ENCODE peak calls at places on chromosomes 13 and 19, in five cellular contexts. One of them, this sample, is unnamed.

GRCh38 chr13:73657821-73658540 is 476.2 kb downstream of the KLF12 start:
- DNase-seq in K562: no peak
- DNase-seq in fibroblast of pulmonary artery: peak
- DNase-seq in uterus: no peak
- DNase-seq in PC-9: no peak
- DNase-seq in this sample: no peak

GRCh38 chr13:46679369-46680180 is 117.4 kb downstream of the ESD start:
- DNase-seq in K562: no peak
- DNase-seq in uterus: peak
- DNase-seq in PC-9: no peak
- DNase-seq in fibroblast of pulmonary artery: peak
- DNase-seq in this sample: no peak

GRCh38 chr19:38252385-38252784 is 3.8 kb downstream of the PPP1R14A start:
- DNase-seq in K562: no peak
- DNase-seq in PC-9: no peak
- DNase-seq in uterus: no peak
- DNase-seq in fibroblast of pulmonary artery: no peak
- DNase-seq in this sample: no peak

GRCh38 chr13:77752512-77753069 is 55.1 kb downstream of the SLAIN1 start:
- DNase-seq in PC-9: no peak
- DNase-seq in K562: no peak
- DNase-seq in uterus: no peak
- DNase-seq in fibroblast of pulmonary artery: no peak
- DNase-seq in this sample: no peak

GRCh38 chr13:39419866-39420265 is 183.1 kb downstream of the LHFPL6 start:
- DNase-seq in K562: no peak
- DNase-seq in PC-9: no peak
- DNase-seq in uterus: no peak
- DNase-seq in fibroblast of pulmonary artery: no peak
- DNase-seq in this sample: no peak

GRCh38 chr13:27371932-27372331 is 52.5 kb upstream of the GTF3A start:
- DNase-seq in uterus: no peak
- DNase-seq in K562: no peak
- DNase-seq in PC-9: no peak
- DNase-seq in fibroblast of pulmonary artery: no peak
- DNase-seq in this sample: no peak

GRCh38 chr13:26050568-26051230 is 1.1 kb downstream of the SHISA2 start:
- DNase-seq in K562: no peak
- DNase-seq in uterus: no peak
- DNase-seq in fibroblast of pulmonary artery: no peak
- DNase-seq in PC-9: no peak
- DNase-seq in this sample: no peak

GRCh38 chr13:87671824-87672603 is 843 bp downstream of the SLITRK5 start:
- DNase-seq in PC-9: no peak
- DNase-seq in fibroblast of pulmonary artery: no peak
- DNase-seq in K562: no peak
- DNase-seq in uterus: no peak
- DNase-seq in this sample: no peak

GRCh38 chr19:48553676-48554384 is 1.9 kb downstream of the SULT2B1 start:
- DNase-seq in uterus: peak
- DNase-seq in fibroblast of pulmonary artery: peak
- DNase-seq in PC-9: peak
- DNase-seq in K562: peak
- DNase-seq in this sample: no peak

GRCh38 chr13:113453962-113454361 is 674 bp upstream of the ADPRHL1 start:
- DNase-seq in PC-9: no peak
- DNase-seq in fibroblast of pulmonary artery: peak
- DNase-seq in K562: no peak
- DNase-seq in uterus: peak
- DNase-seq in this sample: no peak

GRCh38 chr13:88908896-88909535 is 1237.8 kb downstream of the SLITRK5 start:
- DNase-seq in uterus: no peak
- DNase-seq in PC-9: no peak
- DNase-seq in fibroblast of pulmonary artery: no peak
- DNase-seq in K562: no peak
- DNase-seq in this sample: no peak

GRCh38 chr19:30369833-30370232 is 2.4 kb upstream of the ZNF536 start:
- DNase-seq in fibroblast of pulmonary artery: no peak
- DNase-seq in uterus: no peak
- DNase-seq in PC-9: no peak
- DNase-seq in K562: no peak
- DNase-seq in this sample: no peak

GRCh38 chr19:45346449-45346848 is 5.9 kb downstream of the KLC3 start:
- DNase-seq in PC-9: no peak
- DNase-seq in uterus: no peak
- DNase-seq in K562: peak
- DNase-seq in fibroblast of pulmonary artery: no peak
- DNase-seq in this sample: no peak

GRCh38 chr19:7917292-7918061 is 2.7 kb upstream of the SNAPC2 start:
- DNase-seq in fibroblast of pulmonary artery: peak
- DNase-seq in uterus: peak
- DNase-seq in K562: no peak
- DNase-seq in PC-9: no peak
- DNase-seq in this sample: no peak

DNA sequence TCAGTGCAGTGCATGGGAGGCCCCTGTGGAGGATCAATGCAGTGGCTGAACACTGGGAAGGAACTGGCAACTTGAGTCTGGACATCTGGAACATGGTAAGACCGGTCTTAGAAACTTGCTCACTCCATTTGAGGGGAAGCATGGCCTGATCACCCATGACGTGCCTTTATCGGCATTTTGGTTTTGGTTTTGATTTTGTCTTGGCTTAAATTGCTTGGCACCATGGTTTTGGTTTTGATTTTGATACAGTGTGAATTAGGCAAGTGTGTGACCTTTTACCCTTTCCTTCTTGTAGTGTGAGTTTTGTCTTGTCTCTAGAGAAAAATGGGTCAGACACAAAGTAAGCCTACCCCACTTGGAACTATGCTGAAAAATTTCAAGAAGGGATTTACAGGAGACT is 77.3 kb downstream of the ZNF486 start:
- DNase-seq in PC-9: no peak
- DNase-seq in fibroblast of pulmonary artery: no peak
- DNase-seq in K562: no peak
- DNase-seq in uterus: no peak
- DNase-seq in this sample: no peak
- H3K4me3 ChIP-seq in PC-9: no peak
- H3K4me3 ChIP-seq in fibroblast of pulmonary artery: no peak
- H3K4me3 ChIP-seq in K562: no peak
- H3K4me3 ChIP-seq in uterus: no peak
- H3K4me3 ChIP-seq in this sample: no peak

GRCh38 chr13:54950546-54950945 is 1921.9 kb downstream of the OLFM4 start:
- DNase-seq in uterus: no peak
- DNase-seq in PC-9: no peak
- DNase-seq in K562: no peak
- DNase-seq in fibroblast of pulmonary artery: no peak
- DNase-seq in this sample: no peak
- TF ChIP-seq CTCF in uterus: no peak
- TF ChIP-seq CTCF in PC-9: peak
- TF ChIP-seq CTCF in K562: no peak
- TF ChIP-seq CTCF in fibroblast of pulmonary artery: no peak
- TF ChIP-seq CTCF in this sample: no peak

GRCh38 chr13:33281951-33282595 is 3.5 kb downstream of the STARD13 start:
- DNase-seq in PC-9: no peak
- DNase-seq in K562: no peak
- DNase-seq in uterus: no peak
- DNase-seq in fibroblast of pulmonary artery: peak
- DNase-seq in this sample: no peak
- H3K4me3 ChIP-seq in PC-9: peak
- H3K4me3 ChIP-seq in K562: no peak
- H3K4me3 ChIP-seq in uterus: no peak
- H3K4me3 ChIP-seq in fibroblast of pulmonary artery: no peak
- H3K4me3 ChIP-seq in this sample: no peak

GRCh38 chr19:51347209-51347928 is 5.4 kb upstream of the VSIG10L start:
- DNase-seq in uterus: no peak
- DNase-seq in K562: no peak
- DNase-seq in fibroblast of pulmonary artery: no peak
- DNase-seq in PC-9: no peak
- DNase-seq in this sample: no peak

GRCh38 chr19:51342631-51343569 is 961 bp upstream of the VSIG10L start:
- DNase-seq in PC-9: no peak
- DNase-seq in uterus: no peak
- DNase-seq in K562: no peak
- DNase-seq in fibroblast of pulmonary artery: no peak
- DNase-seq in this sample: no peak

GRCh38 chr19:51345076-51345620 is 3.2 kb upstream of the VSIG10L start:
- DNase-seq in K562: no peak
- DNase-seq in PC-9: no peak
- DNase-seq in fibroblast of pulmonary artery: no peak
- DNase-seq in uterus: no peak
- DNase-seq in this sample: no peak

GRCh38 chr19:51341976-51342580 is at the start of gene VSIG10L:
- DNase-seq in K562: no peak
- DNase-seq in fibroblast of pulmonary artery: no peak
- DNase-seq in PC-9: peak
- DNase-seq in uterus: no peak
- DNase-seq in this sample: no peak

GRCh38 chr19:51346742-51347141 is 4.8 kb upstream of the VSIG10L start:
- DNase-seq in PC-9: no peak
- DNase-seq in uterus: no peak
- DNase-seq in fibroblast of pulmonary artery: no peak
- DNase-seq in K562: no peak
- DNase-seq in this sample: no peak
- TF ChIP-seq CTCF in PC-9: no peak
- TF ChIP-seq CTCF in uterus: no peak
- TF ChIP-seq CTCF in fibroblast of pulmonary artery: no peak
- TF ChIP-seq CTCF in K562: no peak
- TF ChIP-seq CTCF in this sample: no peak

GRCh38 chr19:16325161-16325527 is 518 bp downstream of the KLF2 start:
- DNase-seq in K562: peak
- DNase-seq in fibroblast of pulmonary artery: no peak
- DNase-seq in PC-9: no peak
- DNase-seq in uterus: no peak
- DNase-seq in this sample: no peak

GRCh38 chr19:16323532-16323931 is 1.1 kb upstream of the KLF2 start:
- DNase-seq in uterus: no peak
- DNase-seq in fibroblast of pulmonary artery: no peak
- DNase-seq in K562: no peak
- DNase-seq in PC-9: no peak
- DNase-seq in this sample: no peak

GRCh38 chr19:16325671-16326400 is 1.2 kb downstream of the KLF2 start:
- DNase-seq in PC-9: no peak
- DNase-seq in K562: no peak
- DNase-seq in fibroblast of pulmonary artery: peak
- DNase-seq in uterus: peak
- DNase-seq in this sample: no peak

GRCh38 chr19:16324384-16325160 is at the start of gene KLF2:
- DNase-seq in PC-9: peak
- DNase-seq in K562: peak
- DNase-seq in uterus: peak
- DNase-seq in fibroblast of pulmonary artery: peak
- DNase-seq in this sample: no peak

GRCh38 chr19:16324064-16324383 is 602 bp upstream of the KLF2 start:
- DNase-seq in uterus: no peak
- DNase-seq in K562: no peak
- DNase-seq in fibroblast of pulmonary artery: no peak
- DNase-seq in PC-9: no peak
- DNase-seq in this sample: no peak
- H3K4me3 ChIP-seq in uterus: peak
- H3K4me3 ChIP-seq in K562: peak
- H3K4me3 ChIP-seq in fibroblast of pulmonary artery: peak
- H3K4me3 ChIP-seq in PC-9: peak
- H3K4me3 ChIP-seq in this sample: peak

GRCh38 chr13:107367258-107367657 is 799.3 kb upstream of the ARGLU1 start:
- DNase-seq in fibroblast of pulmonary artery: peak
- DNase-seq in PC-9: no peak
- DNase-seq in uterus: no peak
- DNase-seq in K562: no peak
- DNase-seq in this sample: no peak
- TF ChIP-seq CTCF in fibroblast of pulmonary artery: no peak
- TF ChIP-seq CTCF in PC-9: no peak
- TF ChIP-seq CTCF in uterus: no peak
- TF ChIP-seq CTCF in K562: no peak
- TF ChIP-seq CTCF in this sample: no peak

GRCh38 chr19:17749912-17750317 is 1.4 kb upstream of the FCHO1 start:
- DNase-seq in K562: no peak
- DNase-seq in uterus: no peak
- DNase-seq in PC-9: no peak
- DNase-seq in fibroblast of pulmonary artery: peak
- DNase-seq in this sample: no peak

GRCh38 chr19:17752865-17753639 is 1.8 kb downstream of the FCHO1 start:
- DNase-seq in PC-9: no peak
- DNase-seq in fibroblast of pulmonary artery: no peak
- DNase-seq in K562: no peak
- DNase-seq in uterus: no peak
- DNase-seq in this sample: no peak

GRCh38 chr19:17751912-17752273 is 616 bp downstream of the FCHO1 start:
- DNase-seq in K562: no peak
- DNase-seq in fibroblast of pulmonary artery: no peak
- DNase-seq in PC-9: no peak
- DNase-seq in uterus: no peak
- DNase-seq in this sample: no peak

GRCh38 chr19:17748884-17749638 is 2.2 kb upstream of the FCHO1 start:
- DNase-seq in uterus: no peak
- DNase-seq in fibroblast of pulmonary artery: no peak
- DNase-seq in PC-9: no peak
- DNase-seq in K562: no peak
- DNase-seq in this sample: no peak

GRCh38 chr19:17751103-17751911 is at the start of gene FCHO1:
- DNase-seq in K562: peak
- DNase-seq in uterus: no peak
- DNase-seq in fibroblast of pulmonary artery: no peak
- DNase-seq in PC-9: no peak
- DNase-seq in this sample: no peak
- H3K4me3 ChIP-seq in K562: peak
- H3K4me3 ChIP-seq in uterus: no peak
- H3K4me3 ChIP-seq in fibroblast of pulmonary artery: no peak
- H3K4me3 ChIP-seq in PC-9: no peak
- H3K4me3 ChIP-seq in this sample: no peak

This sample was measured in kidney epithelial cell.